ENCODE peak calls at places on chromosomes 16 and 17, in ten cellular contexts. A is kidney, V is aorta, B is mucosa of descending colon, X is lower lobe of right lung, U is K562, P is colonic mucosa, Z is upper lobe of right lung, W is BJ, Y is heart left ventricle. L is an unnamed sample.

GRCh38 chr17:39699818-39700147 is at the start of gene ERBB2:
- DNase-seq in U (no peak), V (peak; percentile 88), Y (peak; percentile 76), P (peak; percentile 90), B (peak; percentile 87), A (peak; percentile 93), Z (peak; percentile 86), X (peak; percentile 79), W (peak; percentile 33), L (no peak)

GRCh38 chr17:31787857-31788570 is 71.0 kb downstream of the COPRS start:
- DNase-seq in B (no peak), U (no peak), Y (no peak), A (no peak), Z (peak; percentile 66), P (no peak), W (peak; percentile 80), V (peak; percentile 86), X (no peak), L (no peak)

GRCh38 chr17:61744804-61745203 is 118.5 kb downstream of the BRIP1 start:
- DNase-seq in A (no peak), Y (no peak), V (no peak), W (no peak), P (no peak), Z (no peak), X (no peak), B (no peak), U (no peak), L (no peak)

GRCh38 chr16:52554334-52554733 is 7.4 kb upstream of the TOX3 start:
- DNase-seq in W (no peak), U (no peak), X (no peak), P (no peak), Z (no peak), V (no peak), B (no peak), A (no peak), Y (no peak), L (no peak)

GRCh38 chr16:67461600-67462278 is 19.2 kb downstream of the ATP6V0D1 start:
- DNase-seq in P (peak; percentile 94), Y (no peak), X (peak; percentile 62), B (peak; percentile 93), A (peak; percentile 76), U (no peak), Z (peak; percentile 79), W (no peak), V (no peak), L (no peak)

GRCh38 chr17:1399366-1399678 is 700 bp downstream of the YWHAE start:
- DNase-seq in Z (peak; percentile 82), P (no peak), W (no peak), B (no peak), X (peak; percentile 70), V (peak; percentile 89), U (no peak), Y (peak; percentile 73), A (peak; percentile 86), L (no peak)

GRCh38 chr17:59093702-59094231 is 12.9 kb downstream of the TRIM37 start:
- DNase-seq in U (no peak), V (no peak), Z (no peak), X (peak; percentile 52), A (no peak), W (peak; percentile 96), P (peak; percentile 36), Y (peak; percentile 62), B (peak; percentile 36), L (no peak)

GRCh38 chr16:78317871-78318270 is 218.4 kb downstream of the WWOX start:
- DNase-seq in Y (no peak), U (no peak), W (no peak), A (no peak), X (no peak), V (no peak), P (no peak), B (no peak), Z (no peak), L (no peak)

GRCh38 chr17:32142038-32142856 is at the start of gene RHOT1:
- DNase-seq in P (peak; percentile 72), A (peak; percentile 91), U (peak; percentile 83), W (no peak), V (peak; percentile 92), B (peak; percentile 86), Z (peak; percentile 89), Y (peak; percentile 78), X (peak; percentile 84), L (peak; percentile 63)

GRCh38 chr17:80854220-80854619 is 137.4 kb upstream of the CHMP6 start:
- DNase-seq in U (no peak), B (no peak), V (peak; percentile 43), X (no peak), P (no peak), Z (no peak), A (peak; percentile 28), W (no peak), Y (no peak), L (no peak)

GRCh38 chr17:17313350-17313991 is 10.3 kb downstream of the NT5M start:
- DNase-seq in Z (peak; percentile 77), V (no peak), U (peak; percentile 65), Y (no peak), W (no peak), B (peak; percentile 67), X (peak; percentile 68), P (peak; percentile 59), A (peak; percentile 78), L (peak; percentile 28)

GRCh38 chr16:83701494-83701893 is 106.3 kb upstream of the HSBP1 start:
- DNase-seq in Z (peak; percentile 75), X (peak; percentile 57), B (peak; percentile 39), V (no peak), Y (no peak), U (peak; percentile 63), W (no peak), P (no peak), A (no peak), L (peak; percentile 37)

GRCh38 chr17:31533546-31534155 is 142.2 kb downstream of the RAB11FIP4 start:
- DNase-seq in X (no peak), W (no peak), P (no peak), U (peak; percentile 59), A (peak; percentile 75), Y (no peak), B (no peak), V (no peak), Z (no peak), L (peak; percentile 31)

GRCh38 chr16:55325458-55326109 is 1.6 kb downstream of the IRX6 start:
- DNase-seq in Y (no peak), W (no peak), U (no peak), Z (no peak), V (no peak), B (no peak), P (no peak), A (no peak), X (no peak), L (no peak)

GRCh38 chr17:266701-267656 is 85.5 kb upstream of the DOC2B start:
- DNase-seq in V (peak; percentile 79), B (peak; percentile 18), W (no peak), Z (peak; percentile 54), X (peak; percentile 41), U (no peak), A (peak; percentile 80), Y (peak; percentile 72), P (peak; percentile 14), L (no peak)

GRCh38 chr16:62853887-62854286 is 817.6 kb upstream of the CDH8 start:
- DNase-seq in U (no peak), P (no peak), Y (no peak), A (no peak), B (no peak), V (no peak), X (no peak), W (no peak), Z (no peak), L (no peak)

DNA sequence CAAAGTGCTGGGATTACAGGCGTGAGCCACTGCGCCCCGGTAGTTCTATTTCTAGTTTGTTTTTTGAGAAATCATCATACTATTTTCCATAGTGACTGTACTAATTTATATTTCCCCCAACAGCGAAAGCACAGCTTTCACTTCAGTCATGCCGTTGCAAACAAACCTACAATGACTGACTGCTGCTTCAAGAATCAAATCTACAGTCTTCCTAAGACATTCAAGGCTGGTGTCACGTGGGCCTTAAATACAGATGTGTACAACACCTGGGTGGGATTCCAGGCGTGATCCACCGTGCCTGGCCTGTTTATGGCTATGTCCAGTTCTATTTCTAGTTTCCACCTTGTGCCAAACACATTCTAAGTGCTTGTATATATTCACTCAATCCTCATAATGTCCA is 72.0 kb downstream of the ABCC6 start:
- DNase-seq in U (no peak), W (no peak), V (no peak), Z (no peak), B (no peak), P (no peak), Y (no peak), X (no peak), A (peak; percentile 16), L (no peak)
- H3K4me3 ChIP-seq in U (no peak overlapping the region), W (no peak overlapping the region), V (no peak overlapping the region), Z (no peak overlapping the region), B (no peak overlapping the region), P (no peak overlapping the region), Y (no peak overlapping the region), X (no peak overlapping the region), A (no peak overlapping the region), L (no peak overlapping the region)

GRCh38 chr16:82625066-82625968 is 1.5 kb upstream of the CDH13 start:
- DNase-seq in Z (no peak), P (no peak), B (no peak), V (no peak), X (no peak), U (no peak), Y (peak; percentile 62), A (no peak), W (no peak), L (no peak)
- H3K4me3 ChIP-seq in Z (no peak overlapping the region), P (no peak overlapping the region), B (no peak overlapping the region), V (no peak overlapping the region), X (no peak overlapping the region), U (no peak overlapping the region), Y (no peak overlapping the region), A (no peak overlapping the region), W (no peak overlapping the region), L (no peak overlapping the region)

DNA sequence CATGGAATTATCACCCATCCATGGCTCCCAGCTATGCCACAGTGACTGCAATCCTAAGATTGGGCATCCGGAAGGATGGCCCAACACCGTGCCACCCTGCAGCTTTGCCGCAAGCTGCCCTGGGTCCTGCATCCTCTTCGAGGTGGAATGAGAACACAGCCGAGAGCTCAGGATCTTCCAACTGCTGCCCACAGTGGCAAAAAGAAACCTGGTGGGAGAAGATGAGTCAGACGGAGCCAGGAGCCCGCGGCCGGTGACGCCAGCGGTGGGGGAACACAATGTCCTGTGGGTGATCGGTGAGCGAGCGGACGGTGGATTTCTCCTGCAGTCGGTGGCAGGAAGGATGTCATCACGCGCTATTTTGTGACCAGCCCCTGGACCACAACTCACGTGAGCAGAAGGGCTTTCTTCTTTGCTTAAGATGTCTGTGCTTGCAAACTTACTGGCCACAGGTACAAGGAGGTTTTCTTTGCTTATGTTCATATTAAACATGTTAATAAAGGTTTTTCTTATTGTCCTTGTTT is 20.1 kb downstream of the CD7 start:
- DNase-seq in U (peak; percentile 65), P (peak; percentile 75), Z (peak; percentile 92), W (peak; percentile 37), B (peak; percentile 83), X (peak; percentile 92), A (peak; percentile 97), V (peak; percentile 95), Y (peak; percentile 75), L (no peak)
- H3K4me3 ChIP-seq in U (peak overlapping the region; percentile 26), P (peak overlapping the region; percentile 35), Z (peak overlapping the region; percentile 51), W (peak overlapping the region; percentile 45), B (peak overlapping the region; percentile 11), X (peak overlapping the region; percentile 56), A (peak overlapping the region; percentile 63), V (no peak overlapping the region), Y (peak overlapping the region; percentile 61), L (peak overlapping the region; percentile 61)

DNA sequence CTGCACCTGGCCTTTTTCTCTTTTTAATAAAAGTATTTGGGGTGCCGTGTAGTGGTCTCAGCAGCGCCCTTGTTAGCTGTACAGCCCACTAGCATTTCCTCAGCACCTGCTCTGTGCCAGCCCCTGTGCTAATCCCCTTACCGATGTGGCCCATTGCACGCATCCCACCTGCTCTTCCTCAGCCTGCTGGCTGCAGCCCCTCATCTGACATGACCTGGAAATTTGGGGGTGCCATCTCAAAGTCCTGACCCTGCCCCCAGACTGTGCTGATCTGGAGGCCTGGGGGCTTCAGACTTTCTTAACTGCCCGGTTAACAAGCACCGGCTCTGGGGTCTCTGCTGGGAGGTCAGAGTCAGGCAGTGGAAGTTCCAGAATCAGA is 10.4 kb downstream of the GPRC5C start:
- DNase-seq in A (peak; percentile 51), X (no peak), Y (no peak), V (no peak), U (no peak), P (no peak), B (peak; percentile 43), W (no peak), Z (no peak), L (no peak)
- H3K4me3 ChIP-seq in A (peak overlapping the region; percentile 37), X (peak overlapping the region; percentile 40), Y (peak overlapping the region; percentile 38), V (no peak overlapping the region), U (no peak overlapping the region), P (no peak overlapping the region), B (no peak overlapping the region), W (no peak overlapping the region), Z (peak overlapping the region; percentile 31), L (no peak overlapping the region)

L was measured in Jurkat, Clone E6-1.